ENCODE peak calls at places on chromosomes 5 and 9, in ten cellular contexts. W, E, R, O, A, B, N, F, Y and J are unnamed samples.

GRCh38 chr5:5104550-5104949 is 35.6 kb upstream of the ADAMTS16 start:
- DNase-seq in W (no peak), E (no peak), R (no peak), O (no peak), A (no peak), B (no peak), N (no peak), F (no peak), Y (no peak), J (no peak)

GRCh38 chr5:117203584-117203983 is 629.0 kb upstream of the SEMA6A start:
- DNase-seq in W (no peak), E (no peak), R (no peak), O (no peak), A (no peak), B (no peak), N (no peak), F (no peak), Y (no peak), J (no peak)

GRCh38 chr5:45279109-45279508 is 417.1 kb downstream of the HCN1 start:
- DNase-seq in W (no peak), E (no peak), R (no peak), O (no peak), A (no peak), B (no peak), N (peak; percentile 61), F (no peak), Y (no peak), J (no peak)

GRCh38 chr9:7533376-7534090 is 266.0 kb downstream of the DMAC1 start:
- DNase-seq in W (no peak), E (no peak), R (no peak), O (no peak), A (no peak), B (no peak), N (no peak), F (no peak), Y (no peak), J (no peak)

GRCh38 chr9:107906074-107906473 is 416.5 kb upstream of the KLF4 start:
- DNase-seq in W (no peak), E (no peak), R (no peak), O (no peak), A (no peak), B (no peak), N (no peak), F (peak; percentile 43), Y (no peak), J (no peak)

GRCh38 chr5:177426566-177427210 is at the start of gene GRK6:
- DNase-seq in W (peak; percentile 90), E (no peak), R (peak; percentile 70), O (peak; percentile 86), A (peak; percentile 78), B (peak; percentile 64), N (peak; percentile 76), F (peak; percentile 65), Y (no peak), J (no peak)

GRCh38 chr9:16615451-16615850 is 255.0 kb downstream of the BNC2 start:
- DNase-seq in W (no peak), E (no peak), R (no peak), O (no peak), A (no peak), B (no peak), N (no peak), F (no peak), Y (no peak), J (no peak)

GRCh38 chr9:115106642-115107041 is 11.3 kb downstream of the TNC start:
- DNase-seq in W (no peak), E (no peak), R (no peak), O (no peak), A (no peak), B (no peak), N (no peak), F (no peak), Y (no peak), J (no peak)

GRCh38 chr5:139104577-139105271 is 93.4 kb downstream of the SIL1 start:
- DNase-seq in W (no peak), E (peak; percentile 72), R (no peak), O (no peak), A (peak; percentile 81), B (no peak), N (no peak), F (no peak), Y (peak; percentile 74), J (peak; percentile 25)

GRCh38 chr9:69260161-69260560 is 64.9 kb upstream of the ENTREP1 start:
- DNase-seq in W (no peak), E (no peak), R (no peak), O (no peak), A (no peak), B (no peak), N (no peak), F (no peak), Y (no peak), J (no peak)

DNA sequence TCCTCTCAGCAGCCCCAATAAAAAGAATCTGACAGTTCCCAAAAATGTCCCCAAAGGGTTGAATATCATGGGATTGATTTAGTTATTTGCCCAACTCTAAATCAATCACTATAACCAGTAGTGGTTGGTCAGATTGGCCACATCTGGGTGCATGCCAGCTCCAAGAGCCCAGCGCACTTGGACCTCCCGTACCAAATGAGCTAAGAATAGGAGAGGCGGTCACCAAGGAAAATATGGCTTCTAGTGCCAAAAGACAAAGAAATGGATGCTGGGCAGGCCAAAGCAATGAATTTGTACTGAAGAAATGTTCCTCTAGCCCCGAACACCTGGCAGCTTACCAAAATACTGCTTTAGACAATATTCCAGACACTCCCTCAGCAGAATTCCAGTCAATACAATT is 80.3 kb downstream of the RCL1 start:
- DNase-seq in W (no peak), E (no peak), R (no peak), O (no peak), A (no peak), B (no peak), N (no peak), F (no peak), Y (no peak), J (no peak)
- TF ChIP-seq CTCF in W (no peak), E (no peak), R (no peak), O (no peak), A (no peak), B (no peak), N (no peak), F (no peak), Y (no peak), J (no peak)

GRCh38 chr5:68950111-68950510 is 143.7 kb upstream of the SLC30A5 start:
- DNase-seq in W (no peak), E (no peak), R (peak; percentile 69), O (no peak), A (no peak), B (no peak), N (peak; percentile 66), F (no peak), Y (no peak), J (no peak)

GRCh38 chr5:68949711-68950110 is 144.1 kb upstream of the SLC30A5 start:
- DNase-seq in W (no peak), E (no peak), R (no peak), O (no peak), A (no peak), B (no peak), N (peak; percentile 71), F (no peak), Y (no peak), J (no peak)

GRCh38 chr5:68946728-68947127 is 147.1 kb upstream of the SLC30A5 start:
- DNase-seq in W (no peak), E (no peak), R (no peak), O (no peak), A (no peak), B (no peak), N (no peak), F (no peak), Y (no peak), J (no peak)

GRCh38 chr5:68953151-68953884 is 140.5 kb upstream of the SLC30A5 start:
- DNase-seq in W (no peak), E (no peak), R (no peak), O (no peak), A (no peak), B (no peak), N (no peak), F (no peak), Y (no peak), J (no peak)

GRCh38 chr5:68949256-68949655 is 144.6 kb upstream of the SLC30A5 start:
- DNase-seq in W (no peak), E (no peak), R (no peak), O (no peak), A (no peak), B (no peak), N (no peak), F (no peak), Y (no peak), J (no peak)
- TF ChIP-seq CTCF in W (no peak), E (no peak), R (no peak), O (no peak), A (no peak), B (no peak), N (no peak), F (no peak), Y (no peak), J (no peak)

GRCh38 chr5:112491257-112491656 is 72.2 kb upstream of the EPB41L4A start:
- DNase-seq in W (no peak), E (no peak), R (peak; percentile 12), O (no peak), A (no peak), B (no peak), N (peak; percentile 56), F (no peak), Y (no peak), J (no peak)
- TF ChIP-seq CTCF in W (no peak), E (peak; percentile 44), R (peak; percentile 53), O (no peak), A (no peak), B (no peak), N (peak; percentile 73), F (peak; percentile 53), Y (peak; percentile 36), J (no peak)

DNA sequence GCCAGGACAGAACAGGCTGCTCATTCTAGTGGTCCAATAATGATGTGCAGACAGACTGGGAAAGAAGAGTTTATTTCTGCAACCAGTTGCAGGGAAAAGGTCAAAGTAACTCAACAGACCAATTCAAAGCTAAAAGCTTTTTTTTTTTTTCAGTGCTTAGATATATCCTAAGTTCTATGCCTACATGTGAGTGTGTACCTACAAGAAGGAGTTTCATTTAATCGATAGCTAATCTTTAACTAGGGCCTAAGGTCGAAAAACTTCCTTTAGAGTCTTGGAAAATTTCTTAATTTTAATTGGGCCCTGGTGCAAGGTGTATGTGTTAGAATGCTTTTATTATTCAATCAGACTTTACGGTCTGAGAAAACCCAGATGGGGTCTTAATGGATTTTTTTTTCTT is 365.2 kb downstream of the MTRR start:
- DNase-seq in W (no peak), E (no peak), R (no peak), O (no peak), A (no peak), B (no peak), N (no peak), F (no peak), Y (no peak), J (no peak)
- TF ChIP-seq CTCF in W (no peak), E (no peak), R (no peak), O (no peak), A (no peak), B (no peak), N (no peak), F (no peak), Y (no peak), J (no peak)

DNA sequence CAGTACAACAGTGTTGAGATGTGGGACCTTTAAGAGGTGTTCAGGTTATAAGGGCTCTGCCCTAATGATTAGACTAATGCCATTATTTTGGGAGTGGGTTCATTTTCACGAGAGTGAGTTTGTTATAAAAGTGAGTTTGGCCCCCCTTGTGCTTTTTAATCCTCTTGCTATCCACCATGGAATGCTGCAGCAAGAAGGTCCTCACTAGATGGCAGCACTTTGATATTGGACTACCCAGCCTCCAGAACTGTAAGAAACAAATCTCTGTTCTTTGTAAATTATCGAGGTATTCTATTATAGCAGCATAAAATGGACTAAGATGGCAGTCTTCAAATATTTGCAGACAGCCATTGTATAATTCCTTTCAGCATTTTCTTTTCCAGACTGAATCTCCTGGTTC is 212.4 kb downstream of the LRRC70 start:
- DNase-seq in W (no peak), E (no peak), R (no peak), O (no peak), A (no peak), B (no peak), N (no peak), F (no peak), Y (no peak), J (no peak)
- TF ChIP-seq CTCF in W (no peak), E (peak; percentile 28), R (peak; percentile 55), O (peak; percentile 32), A (no peak), B (peak; percentile 18), N (peak; percentile 69), F (no peak), Y (no peak), J (no peak)